ENCODE peak calls at places on chromosomes 1 and 21, in four cellular contexts. A, I, E and H are unnamed samples.

GRCh38 chr1:100746542-100746932 is 27.0 kb downstream of the VCAM1 start:
- DNase-seq in A (no peak), I (no peak), E (no peak), H (no peak)

GRCh38 chr1:21022279-21023040 is 154.2 kb downstream of the EIF4G3 start:
- DNase-seq in A (peak), I (peak), E (peak), H (peak)

GRCh38 chr1:154557939-154558609 is 388 bp downstream of the UBE2Q1 start:
- DNase-seq in A (peak), I (peak), E (peak), H (no peak)

GRCh38 chr1:235972316-235973090 is 92.4 kb downstream of the NID1 start:
- DNase-seq in A (no peak), I (no peak), E (peak), H (no peak)

GRCh38 chr1:64841330-64842065 is 96.6 kb downstream of the RAVER2 start:
- DNase-seq in A (no peak), I (no peak), E (no peak), H (no peak)

GRCh38 chr1:63683759-63684158 is 90.1 kb upstream of the ROR1 start:
- DNase-seq in A (no peak), I (no peak), E (no peak), H (no peak)

GRCh38 chr1:12143631-12144155 is 23.1 kb upstream of the TNFRSF1B start:
- DNase-seq in A (peak), I (peak), E (peak), H (no peak)

GRCh38 chr1:2411801-2412394 is 466 bp downstream of the PEX10 start:
- DNase-seq in A (peak), I (no peak), E (peak), H (no peak)

GRCh38 chr1:225886159-225887029 is 2.6 kb downstream of the LEFTY1 start:
- DNase-seq in A (no peak), I (no peak), E (no peak), H (no peak)

GRCh38 chr1:107867892-107868291 is 97.1 kb downstream of the VAV3 start:
- DNase-seq in A (no peak), I (no peak), E (no peak), H (no peak)

GRCh38 chr1:225822655-225823403 is 12.9 kb downstream of the EPHX1 start:
- DNase-seq in A (no peak), I (no peak), E (no peak), H (no peak)

GRCh38 chr1:30373471-30374399 is 349.6 kb downstream of the MATN1 start:
- DNase-seq in A (no peak), I (no peak), E (no peak), H (no peak)

GRCh38 chr1:94688646-94689045 is 131.5 kb upstream of the SLC44A3 start:
- DNase-seq in A (no peak), I (no peak), E (no peak), H (no peak)

GRCh38 chr1:151529211-151529702 is 10.9 kb upstream of the TUFT1 start:
- DNase-seq in A (no peak), I (no peak), E (no peak), H (no peak)

GRCh38 chr1:203346060-203346754 is 4.7 kb downstream of the FMOD start:
- DNase-seq in A (no peak), I (no peak), E (no peak), H (no peak)

GRCh38 chr1:106249810-106250209 is 806.7 kb upstream of the PRMT6 start:
- DNase-seq in A (no peak), I (no peak), E (no peak), H (no peak)

GRCh38 chr21:32727728-32728454 is at the start of gene SYNJ1:
- DNase-seq in A (peak), I (peak), E (peak), H (peak)

GRCh38 chr1:109299984-109300343 is 6.8 kb downstream of the MYBPHL start:
- DNase-seq in A (no peak), I (no peak), E (no peak), H (no peak)

GRCh38 chr1:20114021-20114648 is 5.2 kb downstream of the PLA2G2D start:
- DNase-seq in A (no peak), I (no peak), E (no peak), H (no peak)

GRCh38 chr1:160795951-160796383 is at the start of gene LY9:
- DNase-seq in A (peak), I (peak), E (peak), H (peak)

GRCh38 chr1:49226758-49227157 is 450.1 kb upstream of the BEND5 start:
- DNase-seq in A (no peak), I (no peak), E (no peak), H (no peak)

GRCh38 chr1:207312604-207312920 is 8.9 kb upstream of the CD55 start:
- DNase-seq in A (no peak), I (no peak), E (no peak), H (no peak)

GRCh38 chr1:20634594-20635084 is 1.4 kb downstream of the PINK1 start:
- DNase-seq in A (peak), I (peak), E (peak), H (no peak)

GRCh38 chr21:16913010-16913409 is 599.8 kb upstream of the CXADR start:
- DNase-seq in A (no peak), I (no peak), E (no peak), H (no peak)

GRCh38 chr1:27973771-27974452 is 14.1 kb downstream of the XKR8 start:
- DNase-seq in A (no peak), I (no peak), E (no peak), H (no peak)

GRCh38 chr1:27968692-27969091 is 8.9 kb downstream of the XKR8 start:
- DNase-seq in A (no peak), I (no peak), E (no peak), H (no peak)

GRCh38 chr1:27970401-27970800 is 10.6 kb downstream of the XKR8 start:
- DNase-seq in A (no peak), I (no peak), E (no peak), H (no peak)

GRCh38 chr1:27972141-27972540 is 12.4 kb downstream of the XKR8 start:
- DNase-seq in A (no peak), I (no peak), E (no peak), H (no peak)

DNA sequence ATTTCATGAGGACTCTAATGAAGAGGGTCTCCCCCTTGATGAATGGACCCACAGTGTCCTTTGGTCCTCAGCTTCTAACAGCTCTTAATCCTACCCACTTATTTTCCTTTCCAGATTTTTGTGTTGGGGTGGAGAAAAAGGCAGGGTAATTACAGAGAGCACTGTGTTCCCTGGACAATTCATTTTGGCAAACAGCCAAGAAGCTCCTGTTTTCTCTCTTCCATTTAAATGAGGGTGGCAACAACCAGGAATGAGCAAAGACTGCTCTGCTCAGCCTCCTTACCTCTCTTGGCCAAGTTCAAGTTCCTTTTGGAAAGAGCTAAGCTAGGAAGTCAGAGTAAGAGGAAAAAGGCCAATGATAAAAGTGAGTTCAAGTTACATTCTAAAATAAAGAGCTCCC is 11.9 kb downstream of the XKR8 start:
- DNase-seq in A (no peak), I (no peak), E (no peak), H (no peak)
- TF ChIP-seq POLR2AphosphoS5 in A (no peak), I (no peak), E (no peak), H (no peak)

GRCh38 chr21:35400233-35400939 is 351.3 kb upstream of the RUNX1 start:
- DNase-seq in A (peak), I (peak), E (peak), H (peak)
- TF ChIP-seq POLR2AphosphoS5 in A (no peak), I (no peak), E (no peak), H (no peak)

GRCh38 chr1:29324771-29325351 is 88.5 kb downstream of the PTPRU start:
- DNase-seq in A (no peak), I (peak), E (no peak), H (no peak)
- TF ChIP-seq POLR2AphosphoS5 in A (no peak), I (no peak), E (no peak), H (no peak)

GRCh38 chr1:58869638-58870297 is 85.9 kb upstream of the JUN start:
- DNase-seq in A (no peak), I (no peak), E (no peak), H (no peak)

GRCh38 chr1:58874757-58875755 is 91.2 kb upstream of the JUN start:
- DNase-seq in A (peak), I (no peak), E (no peak), H (no peak)

GRCh38 chr1:58866578-58866977 is 82.7 kb upstream of the JUN start:
- DNase-seq in A (no peak), I (no peak), E (no peak), H (no peak)

GRCh38 chr1:58874327-58874726 is 90.5 kb upstream of the JUN start:
- DNase-seq in A (no peak), I (no peak), E (no peak), H (no peak)

DNA sequence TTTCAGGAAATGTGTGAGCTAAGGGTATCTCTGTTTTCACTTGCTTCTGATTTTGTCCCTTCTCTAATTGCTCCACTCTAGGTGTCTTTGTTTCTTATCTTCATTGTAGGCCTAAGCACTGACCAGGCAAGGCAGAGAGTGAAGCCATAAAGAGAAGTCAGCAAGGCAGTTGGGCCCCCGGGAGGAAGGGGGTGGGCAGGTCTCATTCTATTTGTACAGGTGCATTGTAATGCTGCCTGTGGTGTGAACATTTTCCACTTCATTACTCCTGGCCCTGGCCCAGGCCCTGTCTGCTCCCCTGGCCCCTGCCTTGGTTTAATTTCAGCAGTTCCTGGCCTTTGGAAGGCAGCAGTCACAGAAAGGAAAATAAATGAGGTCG is 86.4 kb upstream of the JUN start:
- DNase-seq in A (no peak), I (peak), E (no peak), H (no peak)
- TF ChIP-seq POLR2AphosphoS5 in A (no peak), I (no peak), E (no peak), H (no peak)

DNA sequence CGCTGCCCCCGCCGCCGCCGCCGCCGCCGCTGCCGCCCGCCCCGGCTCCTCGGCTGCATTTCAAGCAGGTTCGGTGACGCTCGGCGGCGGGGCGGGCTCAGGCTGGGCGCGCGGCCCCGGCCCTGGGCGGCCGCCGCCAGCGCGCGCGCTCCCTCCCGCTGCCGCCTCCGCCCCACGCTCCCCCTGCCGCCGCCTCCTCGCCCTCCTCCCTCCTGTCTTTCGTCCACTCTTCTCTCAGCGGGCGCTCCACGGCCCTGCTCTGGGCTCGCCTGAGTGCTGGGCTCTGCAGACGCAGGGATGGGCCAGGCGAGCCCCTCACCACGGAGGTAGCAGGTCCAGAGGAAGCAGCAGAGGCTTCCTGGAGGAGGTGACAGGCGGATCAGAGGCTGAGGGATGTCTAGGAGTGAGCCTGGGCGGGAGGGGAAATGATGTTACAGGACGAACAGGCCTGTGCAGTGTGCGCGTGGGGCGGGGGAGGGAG is at the start of gene LRP8:
- DNase-seq in A (no peak), I (peak), E (peak), H (peak)
- TF ChIP-seq POLR2AphosphoS5 in A (no peak), I (no peak), E (no peak), H (no peak)